ENCODE peak calls at places on chromosomes 12 and 14, in seven cellular contexts. K is HCT116, R is neural progenitor cell, C is retinal pigment epithelial cell, A is choroid plexus epithelial cell, W is cardiac fibroblast, M is H1. S is an unnamed sample.

GRCh38 chr12:47188576-47189441 is 109.0 kb upstream of the AMIGO2 start:
- DNase-seq in K (no peak), R (no peak), C (peak), A (peak), W (peak), M (no peak), S (peak)

GRCh38 chr12:57261385-57261784 is 10.4 kb upstream of the STAC3 start:
- DNase-seq in K (no peak), R (peak), C (no peak), A (no peak), W (no peak), M (no peak), S (no peak)

GRCh38 chr12:122729583-122730214 is 945 bp downstream of the HCAR1 start:
- DNase-seq in K (no peak), R (no peak), C (no peak), A (no peak), W (no peak), M (no peak), S (no peak)

GRCh38 chr12:130526813-130527212 is 189.1 kb downstream of the PIWIL1 start:
- DNase-seq in K (no peak), R (peak), C (no peak), A (no peak), W (no peak), M (peak), S (no peak)

GRCh38 chr14:91417983-91418386 is 365 bp upstream of the CCDC88C start:
- DNase-seq in K (peak), R (peak), C (no peak), A (no peak), W (no peak), M (peak), S (no peak)

GRCh38 chr12:2891240-2892053 is 756 bp downstream of the TULP3 start:
- DNase-seq in K (no peak), R (peak), C (no peak), A (peak), W (peak), M (no peak), S (no peak)

GRCh38 chr12:80709811-80710726 is 2.6 kb downstream of the MYF6 start:
- DNase-seq in K (peak), R (peak), C (no peak), A (peak), W (no peak), M (peak), S (no peak)

GRCh38 chr14:96538663-96539317 is 36.6 kb downstream of the PAPOLA start:
- DNase-seq in K (no peak), R (no peak), C (no peak), A (no peak), W (no peak), M (no peak), S (no peak)

GRCh38 chr12:113762849-113763816 is 203.0 kb downstream of the RBM19 start:
- DNase-seq in K (no peak), R (no peak), C (no peak), A (no peak), W (no peak), M (no peak), S (no peak)

GRCh38 chr12:123997908-123998307 is 24.9 kb downstream of the ZNF664 start:
- DNase-seq in K (no peak), R (no peak), C (no peak), A (no peak), W (no peak), M (no peak), S (no peak)

GRCh38 chr14:90419200-90419599 is 22.4 kb downstream of the CALM1 start:
- DNase-seq in K (peak), R (no peak), C (peak), A (peak), W (peak), M (no peak), S (peak)

GRCh38 chr12:52615912-52616311 is 2.4 kb downstream of the KRT73 start:
- DNase-seq in K (no peak), R (no peak), C (no peak), A (no peak), W (no peak), M (peak), S (no peak)

GRCh38 chr12:24821691-24822090 is 127.2 kb downstream of the BCAT1 start:
- DNase-seq in K (no peak), R (no peak), C (no peak), A (peak), W (peak), M (no peak), S (no peak)

GRCh38 chr12:34396861-34397590 is 374.7 kb downstream of the ALG10 start:
- DNase-seq in K (no peak), R (no peak), C (no peak), A (no peak), W (no peak), M (peak), S (no peak)

GRCh38 chr14:99744199-99744872 is 48.9 kb upstream of the EML1 start:
- DNase-seq in K (no peak), R (peak), C (no peak), A (peak), W (no peak), M (no peak), S (peak)

GRCh38 chr12:104478396-104479140 is 21.8 kb downstream of the CHST11 start:
- DNase-seq in K (no peak), R (no peak), C (no peak), A (peak), W (peak), M (no peak), S (no peak)

DNA sequence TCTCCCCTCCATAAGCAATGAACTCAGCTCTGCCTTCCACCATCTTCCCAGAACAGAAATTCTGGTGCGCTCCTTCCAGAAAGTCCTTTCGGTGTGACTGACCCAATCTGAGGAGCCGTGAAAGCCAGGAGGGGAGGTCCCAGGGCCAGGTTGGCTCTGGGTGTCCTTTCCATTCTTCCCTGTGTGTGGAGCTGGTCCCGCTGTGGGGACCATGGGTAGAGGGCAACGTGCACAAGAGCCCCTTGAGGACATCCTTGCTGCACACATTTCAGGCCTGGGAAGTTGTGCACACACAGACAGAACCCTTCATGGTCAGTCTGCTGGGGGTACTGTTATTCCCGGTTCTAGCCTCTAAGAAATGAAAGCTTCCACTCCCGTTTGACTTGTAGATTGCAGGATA is 10.2 kb downstream of the NFKBIA start:
- DNase-seq in K (no peak), R (no peak), C (no peak), A (no peak), W (no peak), M (no peak), S (no peak)
- TF ChIP-seq CTCF in K (no peak), R (no peak), C (no peak), A (no peak), W (no peak), M (no peak), S (no peak)

GRCh38 chr14:76375484-76375883 is 453 bp upstream of the ESRRB start:
- DNase-seq in K (peak), R (no peak), C (no peak), A (no peak), W (no peak), M (no peak), S (no peak)
- H3K4me3 ChIP-seq in K (peak), R (no peak), C (no peak), A (no peak), W (no peak), M (no peak), S (no peak)

GRCh38 chr14:33186656-33187055 is 248.0 kb downstream of the NPAS3 start:
- DNase-seq in K (no peak), R (no peak), C (no peak), A (no peak), W (no peak), M (no peak), S (no peak)

GRCh38 chr14:33188880-33189279 is 250.2 kb downstream of the NPAS3 start:
- DNase-seq in K (no peak), R (no peak), C (no peak), A (no peak), W (no peak), M (no peak), S (no peak)

DNA sequence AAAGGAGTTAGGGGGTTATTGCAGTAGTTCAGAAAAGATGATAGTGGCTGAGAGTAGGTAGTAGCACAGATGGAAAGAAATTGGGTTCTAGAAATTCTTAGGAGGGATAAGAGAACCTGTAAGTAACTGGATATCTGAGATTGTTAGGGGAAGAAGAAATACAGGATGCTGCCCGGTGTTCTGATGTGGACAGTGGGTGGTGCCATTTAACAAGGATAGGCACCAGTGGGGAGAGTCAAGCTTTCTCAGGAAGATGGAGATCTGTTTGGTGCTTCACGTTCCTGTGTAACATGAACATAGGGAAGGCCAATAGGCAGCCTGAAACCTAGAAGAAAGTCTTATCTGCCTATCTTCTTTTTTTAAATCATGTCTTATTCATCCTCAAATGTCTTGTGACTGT is 245.9 kb downstream of the NPAS3 start:
- DNase-seq in K (no peak), R (peak), C (no peak), A (peak), W (peak), M (no peak), S (no peak)
- TF ChIP-seq CTCF in K (no peak), R (peak), C (peak), A (peak), W (no peak), M (peak), S (no peak)

GRCh38 chr14:57875985-57876384 is 10.1 kb upstream of the SLC35F4 start:
- DNase-seq in K (no peak), R (no peak), C (no peak), A (no peak), W (no peak), M (no peak), S (no peak)
- H3K4me3 ChIP-seq in K (no peak), R (no peak), C (no peak), A (no peak), W (no peak), M (no peak), S (no peak)

DNA sequence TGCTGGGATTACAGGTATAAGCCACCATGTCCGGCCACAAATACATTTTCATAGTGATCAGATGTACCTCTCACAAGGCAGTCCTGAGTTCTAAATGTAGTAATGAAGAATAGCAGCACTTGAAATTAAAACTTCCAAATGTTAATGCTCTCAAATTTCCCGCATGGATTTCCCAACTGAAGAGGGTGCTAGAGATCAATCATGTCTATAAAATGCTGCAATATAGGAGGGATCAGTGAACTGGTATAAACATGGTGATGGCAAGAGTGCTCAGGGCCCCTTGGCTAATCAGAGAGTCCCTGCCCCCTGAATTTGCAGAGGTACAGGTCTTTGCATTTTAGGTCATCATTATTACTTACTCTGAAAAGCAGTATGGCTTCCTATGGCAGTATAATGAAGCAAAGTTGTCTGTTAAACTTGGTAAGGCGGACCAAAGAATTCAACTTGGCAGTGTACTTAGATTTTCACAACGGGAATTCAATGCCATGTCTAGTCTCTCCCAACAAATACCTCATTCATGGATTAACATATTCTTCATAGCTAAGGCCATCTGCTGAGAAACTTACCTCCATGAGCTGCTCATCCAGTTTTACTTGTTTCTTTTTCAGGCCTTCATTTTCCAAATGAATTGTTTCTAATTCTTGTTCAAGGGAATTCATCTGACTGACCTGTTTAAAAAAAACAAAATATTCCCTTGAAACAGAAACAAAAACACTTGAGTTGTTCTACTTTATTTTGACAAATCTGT is 67.0 kb upstream of the SAV1 start:
- DNase-seq in K (no peak), R (no peak), C (no peak), A (peak), W (no peak), M (no peak), S (no peak)
- TF ChIP-seq CTCF in K (no peak), R (no peak), C (peak), A (peak), W (no peak), M (no peak), S (peak)

S was measured in AG09309.